ENCODE peak calls at places on chromosomes 1 and 21, in ten cellular contexts. B is mesendoderm; F is right atrium auricular region; H is WERI-Rb-1; C is tibial nerve; J is bronchial epithelial cell; P is right lobe of liver; X is CD8-positive, alpha-beta T cell; K is IMR-90; O is prostate gland. T is an unnamed sample.

GRCh38 chr21:33662046-33662445 is 19.7 kb downstream of the ITSN1 start:
- DNase-seq in B (no peak), F (no peak), H (no peak), C (no peak), J (peak; percentile 14), P (no peak), X (no peak), K (no peak), O (no peak), T (no peak)

GRCh38 chr1:25568834-25569598 is 25.6 kb downstream of the LDLRAP1 start:
- DNase-seq in B (peak; percentile 89), F (peak; percentile 69), H (no peak), C (no peak), J (peak; percentile 87), P (no peak), X (no peak), K (peak; percentile 88), O (peak; percentile 52), T (no peak)

GRCh38 chr1:230728710-230729392 is 14.9 kb upstream of the AGT start:
- DNase-seq in B (no peak), F (no peak), H (no peak), C (no peak), J (no peak), P (peak; percentile 94), X (no peak), K (no peak), O (no peak), T (peak; percentile 41)

GRCh38 chr1:27116210-27116609 is 38.7 kb downstream of the SLC9A1 start:
- DNase-seq in B (no peak), F (no peak), H (no peak), C (no peak), J (no peak), P (no peak), X (no peak), K (no peak), O (no peak), T (no peak)

GRCh38 chr1:234256359-234256758 is 116.9 kb upstream of the COA6 start:
- DNase-seq in B (no peak), F (no peak), H (no peak), C (no peak), J (peak; percentile 44), P (no peak), X (no peak), K (peak; percentile 12), O (no peak), T (no peak)

GRCh38 chr1:71834570-71835441 is 447.5 kb downstream of the NEGR1 start:
- DNase-seq in B (no peak), F (peak; percentile 58), H (peak; percentile 17), C (no peak), J (no peak), P (no peak), X (no peak), K (peak; percentile 2), O (no peak), T (no peak)

GRCh38 chr1:31991202-31991601 is 22.5 kb upstream of the KHDRBS1 start:
- DNase-seq in B (no peak), F (no peak), H (no peak), C (no peak), J (no peak), P (no peak), X (no peak), K (no peak), O (no peak), T (no peak)

GRCh38 chr1:157639800-157640199 is 41.9 kb upstream of the FCRL4 start:
- DNase-seq in B (no peak), F (no peak), H (no peak), C (no peak), J (no peak), P (no peak), X (no peak), K (no peak), O (no peak), T (no peak)

GRCh38 chr21:29078884-29079765 is 5.7 kb upstream of the CCT8 start:
- DNase-seq in B (no peak), F (no peak), H (no peak), C (no peak), J (no peak), P (no peak), X (no peak), K (no peak), O (no peak), T (no peak)

GRCh38 chr1:18535391-18536210 is 54.9 kb downstream of the KLHDC7A start:
- DNase-seq in B (no peak), F (peak; percentile 44), H (peak; percentile 66), C (no peak), J (no peak), P (no peak), X (no peak), K (no peak), O (peak; percentile 71), T (no peak)

GRCh38 chr1:3467096-3468036 is 12.9 kb downstream of the ARHGEF16 start:
- DNase-seq in B (no peak), F (no peak), H (no peak), C (no peak), J (no peak), P (peak; percentile 51), X (no peak), K (no peak), O (no peak), T (no peak)

GRCh38 chr1:227759345-227760300 is 24.4 kb downstream of the SNAP47 start:
- DNase-seq in B (no peak), F (peak; percentile 75), H (no peak), C (peak; percentile 27), J (peak; percentile 79), P (peak; percentile 17), X (no peak), K (peak; percentile 99), O (no peak), T (no peak)

GRCh38 chr1:207397525-207397926 is 56.6 kb upstream of the CR2 start:
- DNase-seq in B (peak; percentile 38), F (no peak), H (no peak), C (no peak), J (no peak), P (no peak), X (no peak), K (no peak), O (no peak), T (peak; percentile 45)

GRCh38 chr1:41378999-41379740 is 17.9 kb downstream of the FOXO6 start:
- DNase-seq in B (no peak), F (no peak), H (no peak), C (no peak), J (no peak), P (no peak), X (no peak), K (no peak), O (no peak), T (no peak)

GRCh38 chr1:215005078-215005477 is 77.5 kb upstream of the KCNK2 start:
- DNase-seq in B (no peak), F (no peak), H (no peak), C (no peak), J (no peak), P (no peak), X (no peak), K (peak; percentile 45), O (no peak), T (no peak)

DNA sequence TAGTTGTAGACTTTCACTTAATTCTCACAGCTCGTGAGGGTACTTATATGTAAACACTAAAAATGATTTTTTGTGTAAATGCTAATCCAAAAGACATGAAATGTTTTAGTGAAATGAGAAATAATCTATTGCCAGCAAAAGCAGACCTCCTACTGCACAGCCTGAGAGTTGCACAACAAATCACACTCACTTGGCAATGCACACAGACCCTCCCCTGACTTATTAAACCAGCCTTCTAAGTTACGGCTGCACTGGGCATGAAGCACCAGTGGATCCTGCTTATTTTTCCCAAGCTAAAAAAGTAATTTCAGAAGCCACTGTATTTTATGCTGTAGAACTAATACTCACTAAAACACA is 10.3 kb downstream of the ERRFI1 start:
- DNase-seq in B (no peak), F (no peak), H (no peak), C (no peak), J (no peak), P (no peak), X (no peak), K (no peak), O (peak; percentile 58), T (no peak)
- H3K4me3 ChIP-seq in B (no peak overlapping the region), F (no peak overlapping the region), H (no peak overlapping the region), C (no peak overlapping the region), J (no peak overlapping the region), P (no peak overlapping the region), X (no peak overlapping the region), K (no peak overlapping the region), O (no peak overlapping the region), T (no peak overlapping the region)

GRCh38 chr1:29850358-29850757 is 614.0 kb downstream of the PTPRU start:
- DNase-seq in B (no peak), F (no peak), H (no peak), C (no peak), J (no peak), P (no peak), X (no peak), K (no peak), O (no peak), T (no peak)

GRCh38 chr1:29849038-29849750 is 612.9 kb downstream of the PTPRU start:
- DNase-seq in B (peak; percentile 84), F (no peak), H (peak; percentile 81), C (no peak), J (peak; percentile 42), P (no peak), X (no peak), K (peak; percentile 17), O (no peak), T (peak; percentile 81)

GRCh38 chr1:29852248-29852647 is 615.9 kb downstream of the PTPRU start:
- DNase-seq in B (no peak), F (no peak), H (no peak), C (no peak), J (no peak), P (no peak), X (no peak), K (no peak), O (no peak), T (no peak)

GRCh38 chr1:29853716-29854330 is 617.5 kb downstream of the PTPRU start:
- DNase-seq in B (no peak), F (no peak), H (no peak), C (no peak), J (no peak), P (no peak), X (no peak), K (no peak), O (no peak), T (no peak)

GRCh38 chr1:29851666-29852065 is 615.3 kb downstream of the PTPRU start:
- DNase-seq in B (no peak), F (no peak), H (no peak), C (no peak), J (peak; percentile 11), P (no peak), X (no peak), K (no peak), O (peak; percentile 34), T (no peak)
- H3K27me3 ChIP-seq in B (no peaks in the 10 kb centered on the region), F (no peaks in the 10 kb centered on the region), H (no peaks in the 10 kb centered on the region), C (peaks cover 16% of the 10 kb centered on the region), J (peaks cover 1% of the 10 kb centered on the region), P (no peaks in the 10 kb centered on the region), X (no peaks in the 10 kb centered on the region), K (peaks cover 5% of the 10 kb centered on the region), O (no peaks in the 10 kb centered on the region), T (no peaks in the 10 kb centered on the region)

GRCh38 chr1:58513956-58514355 is 32.6 kb downstream of the OMA1 start:
- DNase-seq in B (no peak), F (no peak), H (no peak), C (no peak), J (no peak), P (no peak), X (no peak), K (no peak), O (no peak), T (no peak)
- H3K36me3 ChIP-seq in B (no peaks in the 10 kb centered on the region), F (peaks cover 18% of the 10 kb centered on the region), H (no peaks in the 10 kb centered on the region), C (no peaks in the 10 kb centered on the region), J (no peaks in the 10 kb centered on the region), P (no peaks in the 10 kb centered on the region), X (no peaks in the 10 kb centered on the region), K (peaks cover 2% of the 10 kb centered on the region), O (no peaks in the 10 kb centered on the region), T (no peaks in the 10 kb centered on the region)

GRCh38 chr1:177165069-177165439 is 542 bp upstream of the ASTN1 start:
- DNase-seq in B (no peak), F (no peak), H (no peak), C (no peak), J (no peak), P (no peak), X (no peak), K (no peak), O (no peak), T (no peak)
- H3K4me3 ChIP-seq in B (no peak overlapping the region), F (no peak overlapping the region), H (peak overlapping the region; percentile 71), C (no peak overlapping the region), J (no peak overlapping the region), P (no peak overlapping the region), X (no peak overlapping the region), K (peak overlapping the region; percentile 13), O (no peak overlapping the region), T (peak overlapping the region; percentile 71)